ENCODE peak calls at places on chromosomes 2 and 18, in seven cellular contexts. G, N, A, S, W, U and Y are unnamed samples.

GRCh38 chr2:133123912-133124311 is 444.4 kb downstream of the NCKAP5 start:
- DNase-seq in G (no peak), N (no peak), A (no peak), S (no peak), W (no peak), U (no peak), Y (no peak)

GRCh38 chr2:240217431-240218301 is 77.2 kb upstream of the OTOS start:
- DNase-seq in G (no peak), N (peak), A (peak), S (peak), W (no peak), U (no peak), Y (no peak)

GRCh38 chr2:141611143-141611571 is 519.7 kb downstream of the LRP1B start:
- DNase-seq in G (no peak), N (no peak), A (no peak), S (no peak), W (no peak), U (no peak), Y (peak)

GRCh38 chr2:130338793-130339345 is 3.8 kb upstream of the IMP4 start:
- DNase-seq in G (no peak), N (no peak), A (no peak), S (no peak), W (no peak), U (no peak), Y (no peak)

GRCh38 chr2:195582188-195582587 is 74.8 kb upstream of the SLC39A10 start:
- DNase-seq in G (no peak), N (no peak), A (no peak), S (no peak), W (no peak), U (no peak), Y (no peak)

GRCh38 chr2:230830428-230830827 is 34.3 kb upstream of the ITM2C start:
- DNase-seq in G (no peak), N (no peak), A (no peak), S (no peak), W (no peak), U (no peak), Y (no peak)

GRCh38 chr2:206250041-206250897 is 24.2 kb upstream of the ZDBF2 start:
- DNase-seq in G (no peak), N (peak), A (no peak), S (no peak), W (no peak), U (no peak), Y (peak)

GRCh38 chr2:162072181-162072702 is 1.8 kb downstream of the DPP4 start:
- DNase-seq in G (peak), N (no peak), A (no peak), S (no peak), W (no peak), U (no peak), Y (peak)

GRCh38 chr2:107728586-107728985 is 98.1 kb upstream of the RGPD4 start:
- DNase-seq in G (no peak), N (no peak), A (no peak), S (no peak), W (no peak), U (no peak), Y (no peak)

GRCh38 chr2:51760441-51760840 is 728.5 kb upstream of the NRXN1 start:
- DNase-seq in G (no peak), N (no peak), A (no peak), S (no peak), W (no peak), U (no peak), Y (no peak)
- TF ChIP-seq RAD21 in G (no peak), N (no peak), A (no peak), S (no peak), W (no peak), U (no peak), Y (no peak)

DNA sequence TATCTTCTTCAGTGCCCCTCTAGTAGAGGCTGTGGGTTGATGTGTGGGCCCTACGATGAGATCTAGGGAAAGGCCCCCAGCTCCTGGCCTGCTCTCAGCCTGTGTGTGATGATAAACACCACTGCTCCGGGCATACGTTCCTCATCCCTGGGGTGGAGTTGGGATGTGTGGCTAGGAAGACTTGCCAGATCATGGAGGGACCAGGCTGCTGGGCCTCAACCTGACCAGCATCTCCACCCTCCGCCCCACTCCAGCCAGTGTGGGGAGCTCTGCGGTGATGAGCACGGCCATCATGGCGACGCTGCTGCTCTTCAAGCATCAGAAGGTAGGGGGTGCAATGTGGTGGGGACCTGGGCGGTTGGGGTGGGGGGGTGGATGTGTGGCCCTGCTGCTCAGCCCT is 192.1 kb downstream of the ANKRD36C start:
- DNase-seq in G (no peak), N (no peak), A (no peak), S (no peak), W (no peak), U (peak), Y (no peak)
- TF ChIP-seq RAD21 in G (no peak), N (no peak), A (no peak), S (no peak), W (no peak), U (no peak), Y (no peak)

GRCh38 chr2:29398384-29399237 is 283.4 kb downstream of the CLIP4 start:
- DNase-seq in G (no peak), N (no peak), A (no peak), S (no peak), W (no peak), U (peak), Y (peak)
- TF ChIP-seq RAD21 in G (no peak), N (no peak), A (no peak), S (no peak), W (no peak), U (peak), Y (no peak)

DNA sequence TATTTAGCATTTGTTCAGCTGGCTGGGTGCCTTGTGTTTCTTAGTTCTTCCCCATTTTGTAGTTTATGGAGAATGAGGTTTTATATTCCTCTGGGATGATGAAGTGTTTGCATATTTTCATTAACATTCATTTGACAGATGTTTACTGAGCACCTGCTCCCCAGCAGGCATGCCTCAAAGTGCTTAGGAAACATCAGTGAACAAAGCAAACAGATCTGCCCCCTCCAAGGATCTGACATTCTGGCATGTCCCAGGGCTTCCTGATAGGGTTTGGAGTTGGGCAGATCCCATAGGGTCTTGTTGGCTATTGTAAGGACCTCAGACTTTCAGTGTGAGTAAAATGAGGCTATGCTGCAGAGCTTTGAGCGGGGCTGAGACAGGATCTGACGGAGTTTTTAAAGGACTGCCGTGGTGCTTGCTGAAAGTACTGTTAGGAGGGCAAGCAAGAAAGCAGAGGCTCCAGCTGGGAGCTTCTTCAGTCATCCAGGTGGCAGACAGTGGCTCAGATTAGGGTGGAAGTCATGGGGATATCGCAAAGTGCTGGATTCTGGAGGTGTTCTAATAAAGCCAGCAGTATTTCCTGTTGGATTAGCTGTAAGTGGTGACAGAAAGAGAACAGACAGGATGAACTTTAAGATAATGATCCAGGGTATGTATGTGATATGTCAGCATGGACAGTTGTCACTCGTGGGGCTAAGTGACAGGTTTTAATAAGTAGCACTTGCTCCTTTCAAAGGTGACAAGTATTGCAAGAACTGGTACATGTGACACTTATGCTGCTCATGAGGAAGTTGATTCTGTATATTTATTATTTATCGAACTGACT is 11.3 kb upstream of the IAH1 start:
- DNase-seq in G (no peak), N (no peak), A (no peak), S (no peak), W (no peak), U (no peak), Y (peak)
- TF ChIP-seq RAD21 in G (no peak), N (no peak), A (no peak), S (no peak), W (no peak), U (no peak), Y (no peak)

GRCh38 chr2:138550670-138551287 is 49.2 kb downstream of the SPOPL start:
- DNase-seq in G (no peak), N (no peak), A (no peak), S (no peak), W (no peak), U (no peak), Y (no peak)
- TF ChIP-seq RAD21 in G (no peak), N (no peak), A (no peak), S (no peak), W (no peak), U (no peak), Y (no peak)

GRCh38 chr2:43170733-43171101 is 55.7 kb downstream of the ZFP36L2 start:
- DNase-seq in G (no peak), N (no peak), A (no peak), S (no peak), W (no peak), U (no peak), Y (no peak)

GRCh38 chr2:43174368-43175186 is 51.8 kb downstream of the ZFP36L2 start:
- DNase-seq in G (no peak), N (no peak), A (no peak), S (no peak), W (peak), U (no peak), Y (no peak)

GRCh38 chr2:43169091-43169936 is 57.1 kb downstream of the ZFP36L2 start:
- DNase-seq in G (no peak), N (peak), A (no peak), S (no peak), W (peak), U (no peak), Y (no peak)

GRCh38 chr2:43169987-43170732 is 56.2 kb downstream of the ZFP36L2 start:
- DNase-seq in G (no peak), N (peak), A (peak), S (no peak), W (no peak), U (peak), Y (no peak)

GRCh38 chr2:43171789-43172188 is 54.6 kb downstream of the ZFP36L2 start:
- DNase-seq in G (peak), N (no peak), A (peak), S (no peak), W (no peak), U (peak), Y (peak)
- TF ChIP-seq RAD21 in G (no peak), N (no peak), A (peak), S (no peak), W (no peak), U (peak), Y (no peak)

GRCh38 chr2:43531251-43531650 is 64.6 kb downstream of the THADA start:
- DNase-seq in G (no peak), N (no peak), A (no peak), S (no peak), W (no peak), U (no peak), Y (no peak)
- TF ChIP-seq RAD21 in G (no peak), N (no peak), A (no peak), S (no peak), W (no peak), U (no peak), Y (no peak)

GRCh38 chr18:8329186-8329771 is 280.0 kb upstream of the RAB12 start:
- DNase-seq in G (peak), N (peak), A (no peak), S (no peak), W (no peak), U (no peak), Y (peak)
- TF ChIP-seq RAD21 in G (no peak), N (no peak), A (no peak), S (no peak), W (no peak), U (no peak), Y (no peak)

GRCh38 chr2:98899041-98899702 is 36.9 kb downstream of the CRACDL start:
- DNase-seq in G (no peak), N (no peak), A (no peak), S (no peak), W (no peak), U (no peak), Y (no peak)

GRCh38 chr2:98901291-98901690 is 34.7 kb downstream of the CRACDL start:
- DNase-seq in G (no peak), N (no peak), A (no peak), S (no peak), W (no peak), U (no peak), Y (no peak)

GRCh38 chr2:98902209-98903063 is 33.6 kb downstream of the CRACDL start:
- DNase-seq in G (no peak), N (no peak), A (no peak), S (no peak), W (no peak), U (no peak), Y (no peak)

GRCh38 chr2:98901702-98902101 is 34.3 kb downstream of the CRACDL start:
- DNase-seq in G (no peak), N (no peak), A (no peak), S (no peak), W (no peak), U (no peak), Y (no peak)

DNA sequence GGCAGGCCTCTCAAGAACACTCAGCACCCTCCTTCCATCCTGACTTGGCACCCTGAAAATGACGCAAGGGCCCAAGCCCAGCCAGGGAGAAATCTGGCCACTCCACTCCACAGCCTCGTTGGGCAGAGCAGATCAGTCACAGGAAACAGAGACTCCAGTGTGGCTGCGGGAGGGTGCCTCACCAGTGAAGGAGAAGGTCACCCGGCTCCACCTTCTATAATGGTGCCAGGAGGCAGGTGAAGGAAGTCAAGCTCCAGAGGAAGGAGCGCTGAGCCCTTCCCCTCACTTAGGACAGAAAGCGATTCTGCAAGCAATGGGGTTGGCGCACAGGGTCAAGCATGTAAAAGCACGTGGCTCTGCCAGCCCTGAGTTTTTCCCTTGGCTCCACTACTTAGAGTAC is 35.3 kb downstream of the CRACDL start:
- DNase-seq in G (no peak), N (no peak), A (no peak), S (no peak), W (no peak), U (no peak), Y (no peak)
- TF ChIP-seq RAD21 in G (no peak), N (no peak), A (no peak), S (no peak), W (no peak), U (no peak), Y (no peak)

GRCh38 chr2:127362971-127363370 is 24.8 kb downstream of the MAP3K2 start:
- DNase-seq in G (no peak), N (no peak), A (no peak), S (no peak), W (no peak), U (no peak), Y (peak)
- TF ChIP-seq RAD21 in G (no peak), N (no peak), A (no peak), S (no peak), W (no peak), U (no peak), Y (no peak)